ENCODE peak calls at places on chromosomes 11 and 22, in six cellular contexts. Q, K, D, R, G and Z are unnamed samples.

GRCh38 chr11:95140397-95141030 is 50.9 kb downstream of the ENDOD1 start:
- DNase-seq in G (no peak), K (no peak), D (no peak), Q (no peak), R (peak; percentile 79), Z (no peak)

GRCh38 chr11:118401880-118402590 is 629 bp downstream of the ATP5MG start:
- DNase-seq in D (no peak), K (no peak), Q (peak; percentile 37), G (no peak), R (peak; percentile 91), Z (no peak)

GRCh38 chr11:1557904-1558831 is 13.9 kb downstream of the DUSP8 start:
- DNase-seq in R (peak; percentile 82), D (no peak), G (no peak), Q (peak; percentile 85), K (no peak), Z (peak; percentile 91)

GRCh38 chr11:122633219-122633829 is 22.2 kb upstream of the UBASH3B start:
- DNase-seq in R (peak; percentile 54), K (no peak), D (peak; percentile 25), G (no peak), Q (peak; percentile 85), Z (no peak)

GRCh38 chr22:31344369-31345330 is 1.5 kb downstream of the PATZ1 start:
- DNase-seq in R (peak; percentile 62), Q (peak; percentile 39), D (peak; percentile 21), G (no peak), K (peak; percentile 14), Z (peak; percentile 80)

GRCh38 chr22:36327922-36328551 is 59.7 kb downstream of the MYH9 start:
- DNase-seq in D (no peak), K (no peak), Q (no peak), G (no peak), R (peak; percentile 79), Z (no peak)

GRCh38 chr11:33195391-33196190 is 34.3 kb upstream of the CSTF3 start:
- DNase-seq in G (no peak), Q (no peak), R (no peak), K (no peak), D (no peak), Z (no peak)

GRCh38 chr11:61904539-61905048 is 12.8 kb downstream of the RAB3IL1 start:
- DNase-seq in K (no peak), G (no peak), Q (no peak), R (no peak), D (no peak), Z (no peak)

GRCh38 chr22:50192056-50192824 is 6.5 kb downstream of the TRABD start:
- DNase-seq in D (no peak), R (no peak), K (no peak), Q (peak; percentile 68), G (no peak), Z (no peak)

GRCh38 chr11:65102142-65103095 is 6.4 kb downstream of the VPS51 start:
- DNase-seq in D (no peak), K (no peak), R (peak; percentile 33), Q (no peak), G (no peak), Z (no peak)

GRCh38 chr11:132941024-132941646 is 591.2 kb downstream of the OPCML start:
- DNase-seq in R (peak; percentile 26), G (no peak), Q (peak; percentile 35), D (no peak), K (no peak), Z (no peak)

GRCh38 chr11:13258855-13259254 is 18.7 kb upstream of the BMAL1 start:
- DNase-seq in D (no peak), G (no peak), R (no peak), Q (no peak), K (no peak), Z (no peak)

GRCh38 chr22:46054091-46054877 is 77.3 kb upstream of the WNT7B start:
- DNase-seq in D (peak; percentile 51), Q (peak; percentile 57), R (peak; percentile 87), G (no peak), K (peak; percentile 13), Z (peak; percentile 82)

GRCh38 chr22:19548964-19549363 is 24.8 kb upstream of the CLDN5 start:
- DNase-seq in Q (no peak), G (no peak), R (no peak), D (no peak), K (no peak), Z (no peak)

GRCh38 chr11:94507485-94507884 is 4.8 kb upstream of the C11orf97 start:
- DNase-seq in D (no peak), R (no peak), Q (peak; percentile 67), G (no peak), K (no peak), Z (no peak)

GRCh38 chr11:16743478-16743877 is 5.0 kb downstream of the C11orf58 start:
- DNase-seq in Q (no peak), G (no peak), R (no peak), D (no peak), K (no peak), Z (no peak)

GRCh38 chr11:16739326-16739875 is 954 bp downstream of the C11orf58 start:
- DNase-seq in K (no peak), Q (peak; percentile 11), D (peak; percentile 14), R (peak; percentile 40), G (no peak), Z (no peak)

GRCh38 chr11:16741473-16741872 is 3.0 kb downstream of the C11orf58 start:
- DNase-seq in Q (no peak), R (no peak), D (no peak), G (no peak), K (no peak), Z (no peak)

GRCh38 chr11:16745950-16746349 is 7.5 kb downstream of the C11orf58 start:
- DNase-seq in K (no peak), R (no peak), D (no peak), G (no peak), Q (no peak), Z (no peak)

GRCh38 chr11:16744128-16744725 is 5.8 kb downstream of the C11orf58 start:
- DNase-seq in D (no peak), Q (no peak), R (no peak), K (no peak), G (no peak), Z (no peak)
- H3K4me1 ChIP-seq in D (peaks cover 50% of the 10 kb centered on the region), Q (no peaks in the 10 kb centered on the region), R (no peaks in the 10 kb centered on the region), K (peaks cover 54% of the 10 kb centered on the region), G (peaks cover 5% of the 10 kb centered on the region), Z (peaks cover 8% of the 10 kb centered on the region)

GRCh38 chr11:86589204-86589603 is 83.2 kb downstream of the ME3 start:
- DNase-seq in D (no peak), G (no peak), K (no peak), Q (no peak), R (no peak), Z (no peak)

GRCh38 chr11:86586307-86586706 is 86.1 kb downstream of the ME3 start:
- DNase-seq in D (no peak), G (no peak), Q (no peak), K (no peak), R (no peak), Z (no peak)

GRCh38 chr11:86588566-86589090 is 83.8 kb downstream of the ME3 start:
- DNase-seq in D (no peak), Q (no peak), R (peak; percentile 49), K (no peak), G (no peak), Z (no peak)

GRCh38 chr11:86589856-86590589 is 82.4 kb downstream of the ME3 start:
- DNase-seq in Q (no peak), G (no peak), K (no peak), D (no peak), R (no peak), Z (no peak)

DNA sequence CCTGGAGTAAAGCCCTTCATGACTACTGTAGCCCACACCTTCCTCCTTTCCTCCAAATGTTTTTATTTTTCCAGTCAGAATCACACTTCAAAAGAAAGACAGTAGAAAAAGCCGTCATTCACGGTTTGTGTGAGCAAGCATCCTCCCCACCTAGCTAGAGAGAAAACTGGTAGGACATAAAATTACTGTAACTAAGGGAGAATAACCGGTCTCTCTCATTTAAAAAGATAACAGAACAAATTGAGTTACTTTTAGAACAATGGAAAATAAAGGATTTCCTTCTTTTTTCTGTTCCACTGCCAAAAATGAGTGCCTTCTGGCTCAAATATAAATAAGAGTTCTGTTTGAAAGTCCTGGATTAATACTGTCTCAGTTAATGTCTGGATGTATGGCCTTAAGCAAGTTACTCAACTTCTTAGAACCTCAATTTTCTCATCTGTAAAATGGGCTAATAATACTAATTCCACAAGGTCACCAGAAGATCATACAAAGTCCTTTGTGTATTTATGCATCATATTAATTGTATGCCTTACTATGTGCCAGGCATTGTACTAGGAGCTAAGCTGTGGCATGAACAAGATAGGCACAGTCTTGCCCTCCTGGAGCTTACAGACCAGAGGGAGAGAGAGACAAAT is 84.7 kb downstream of the ME3 start:
- DNase-seq in Q (no peak), K (no peak), R (no peak), G (no peak), D (no peak), Z (no peak)
- H3K27ac ChIP-seq in Q (no peak overlapping the region), K (no peak overlapping the region), R (no peak overlapping the region), G (no peak overlapping the region), D (no peak overlapping the region), Z (no peak overlapping the region)

GRCh38 chr11:75351541-75352416 is at the start of gene ARRB1:
- DNase-seq in G (no peak), R (peak; percentile 61), Q (peak; percentile 48), D (peak; percentile 68), K (peak; percentile 49), Z (peak; percentile 81)
- H3K4me1 ChIP-seq in G (peaks cover 19% of the 10 kb centered on the region), R (peaks cover 21% of the 10 kb centered on the region), Q (peaks cover 19% of the 10 kb centered on the region), D (peaks cover 52% of the 10 kb centered on the region), K (peaks cover 34% of the 10 kb centered on the region), Z (no peaks in the 10 kb centered on the region)

GRCh38 chr22:21948390-21948789 is 4.3 kb downstream of the PPM1F start:
- DNase-seq in D (no peak), R (no peak), G (no peak), Q (no peak), K (no peak), Z (no peak)

GRCh38 chr22:21948824-21949568 is 3.7 kb downstream of the PPM1F start:
- DNase-seq in Q (no peak), G (no peak), D (no peak), K (no peak), R (no peak), Z (no peak)

GRCh38 chr22:21945453-21946261 is 7.0 kb downstream of the PPM1F start:
- DNase-seq in Q (no peak), D (no peak), K (no peak), R (no peak), G (no peak), Z (no peak)

GRCh38 chr22:21946262-21946925 is 6.3 kb downstream of the PPM1F start:
- DNase-seq in K (no peak), R (no peak), G (no peak), Q (no peak), D (no peak), Z (no peak)

DNA sequence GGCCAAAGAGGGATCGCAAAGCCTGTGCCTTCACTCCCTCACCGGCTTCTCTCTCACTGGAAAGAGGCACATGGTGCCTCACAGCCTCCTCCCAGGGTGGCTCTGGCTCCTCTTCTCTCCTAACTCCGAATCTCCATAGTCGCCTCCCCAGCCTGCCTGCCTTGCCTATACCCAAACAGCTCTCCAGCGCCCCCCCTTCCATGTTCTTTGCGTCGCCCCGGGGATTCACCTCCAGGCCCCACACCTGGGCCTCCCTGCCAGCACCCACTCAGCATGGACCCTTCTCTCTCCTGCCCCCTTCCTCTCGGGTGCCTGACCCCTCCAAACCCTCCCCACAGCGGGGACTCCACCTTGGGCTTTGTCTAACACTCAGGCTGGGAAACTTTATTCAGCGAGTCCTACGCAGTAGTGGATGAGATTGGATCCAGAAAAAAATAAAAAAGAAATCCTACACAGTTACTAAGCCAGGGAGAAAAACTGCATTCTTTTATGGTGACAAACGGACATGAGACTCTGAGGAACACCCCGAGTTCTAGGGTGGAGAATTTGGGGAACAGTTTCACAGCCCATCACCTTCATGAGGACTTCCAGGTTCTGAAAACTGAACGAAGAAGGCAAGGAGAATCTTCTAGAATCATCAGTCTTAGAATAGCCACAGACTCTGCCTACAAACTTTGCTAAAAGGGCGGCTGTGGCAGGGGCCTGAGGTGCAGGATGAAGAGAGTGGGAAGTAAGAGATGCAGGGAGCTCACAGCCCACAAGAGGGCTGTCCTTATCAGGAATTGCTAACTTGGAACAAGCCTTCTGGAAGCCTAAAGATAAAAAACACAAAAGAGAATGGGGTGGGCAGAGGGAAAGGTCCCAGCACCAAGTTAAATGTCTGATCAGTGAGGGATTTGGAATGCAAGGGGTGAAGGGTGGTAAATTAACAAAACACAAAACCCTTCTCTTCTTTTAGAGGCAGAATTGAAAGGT is 5.3 kb downstream of the PPM1F start:
- DNase-seq in Q (peak; percentile 19), G (no peak), D (no peak), K (no peak), R (peak; percentile 71), Z (no peak)
- H3K27ac ChIP-seq in Q (no peak overlapping the region), G (no peak overlapping the region), D (peak overlapping the region; percentile 56), K (no peak overlapping the region), R (peak overlapping the region; percentile 83), Z (peak overlapping the region; percentile 86)